ENCODE peak calls at places on chromosomes 6 and 20, in four cellular contexts. D is lower lobe of right lung, Q is stomach, P is aorta. A is an unnamed sample.

GRCh38 chr6:146357578-146358340 is 185.9 kb upstream of the RAB32 start:
- DNase-seq in P (no peak), D (no peak), Q (no peak), A (peak; percentile 54)

GRCh38 chr20:41142914-41143313 is 5.6 kb downstream of the PLCG1 start:
- DNase-seq in P (no peak), D (no peak), Q (no peak), A (no peak)

GRCh38 chr20:34530342-34530741 is 14.1 kb downstream of the DYNLRB1 start:
- DNase-seq in P (no peak), D (no peak), Q (no peak), A (peak; percentile 67)

GRCh38 chr20:46960536-46960935 is 65.9 kb downstream of the EYA2 start:
- DNase-seq in P (no peak), D (no peak), Q (no peak), A (no peak)

GRCh38 chr6:2158596-2159271 is 86.7 kb downstream of the GMDS start:
- DNase-seq in Q (no peak), P (no peak), D (no peak), A (no peak)

GRCh38 chr20:2133318-2134183 is 31.9 kb downstream of the STK35 start:
- DNase-seq in Q (no peak), P (peak; percentile 78), D (no peak), A (no peak)

GRCh38 chr6:167849846-167850459 is 23.2 kb downstream of the AFDN start:
- DNase-seq in Q (peak; percentile 54), P (no peak), D (no peak), A (no peak)

GRCh38 chr20:4813839-4814695 is 92.4 kb downstream of the PRND start:
- DNase-seq in D (no peak), P (no peak), Q (no peak), A (no peak)

GRCh38 chr6:111242452-111242851 is 155.1 kb downstream of the SLC16A10 start:
- DNase-seq in P (no peak), D (no peak), Q (no peak), A (no peak)

GRCh38 chr20:62430311-62430853 is 3.0 kb upstream of the RBBP8NL start:
- DNase-seq in D (no peak), P (no peak), Q (peak; percentile 60), A (no peak)

GRCh38 chr6:163602851-163603250 is 188.3 kb downstream of the QKI start:
- DNase-seq in Q (no peak), D (no peak), P (no peak), A (no peak)

GRCh38 chr6:36386495-36387439 is 702 bp downstream of the ETV7 start:
- DNase-seq in Q (peak; percentile 43), D (peak; percentile 63), P (peak; percentile 59), A (no peak)

GRCh38 chr20:11056414-11056813 is 382.6 kb upstream of the JAG1 start:
- DNase-seq in Q (no peak), P (no peak), D (no peak), A (no peak)

GRCh38 chr20:1364106-1364505 is 28.7 kb downstream of the FKBP1A start:
- DNase-seq in D (no peak), Q (no peak), P (no peak), A (no peak)

GRCh38 chr20:12383770-12384304 is 466.1 kb downstream of the BTBD3 start:
- DNase-seq in Q (no peak), P (no peak), D (no peak), A (no peak)

GRCh38 chr6:16514249-16514648 is 247.0 kb downstream of the ATXN1 start:
- DNase-seq in P (no peak), D (no peak), Q (no peak), A (no peak)

DNA sequence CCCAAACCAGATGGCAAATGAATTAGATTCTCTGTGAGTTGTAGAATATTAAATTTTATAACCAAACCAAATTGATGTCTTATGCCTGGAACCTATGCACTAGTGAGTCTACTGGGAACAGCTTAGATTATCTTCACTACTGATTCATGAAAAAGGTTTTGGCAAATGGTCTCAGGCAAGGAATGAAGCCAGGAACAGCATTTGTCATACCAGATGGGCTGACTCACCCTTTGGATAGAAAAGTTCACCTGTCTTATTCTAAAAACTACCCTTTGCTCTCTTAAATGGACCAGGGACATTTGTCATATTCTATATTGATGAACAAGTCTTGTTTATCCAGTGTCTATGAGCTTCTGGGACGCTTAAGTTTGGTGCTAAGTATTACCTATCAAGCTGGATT is 135.4 kb upstream of the ECI2 start:
- DNase-seq in Q (no peak), D (no peak), P (no peak), A (no peak)
- H3K4me3 ChIP-seq in Q (no peak overlapping the region), D (no peak overlapping the region), P (no peak overlapping the region), A (no peak overlapping the region)

DNA sequence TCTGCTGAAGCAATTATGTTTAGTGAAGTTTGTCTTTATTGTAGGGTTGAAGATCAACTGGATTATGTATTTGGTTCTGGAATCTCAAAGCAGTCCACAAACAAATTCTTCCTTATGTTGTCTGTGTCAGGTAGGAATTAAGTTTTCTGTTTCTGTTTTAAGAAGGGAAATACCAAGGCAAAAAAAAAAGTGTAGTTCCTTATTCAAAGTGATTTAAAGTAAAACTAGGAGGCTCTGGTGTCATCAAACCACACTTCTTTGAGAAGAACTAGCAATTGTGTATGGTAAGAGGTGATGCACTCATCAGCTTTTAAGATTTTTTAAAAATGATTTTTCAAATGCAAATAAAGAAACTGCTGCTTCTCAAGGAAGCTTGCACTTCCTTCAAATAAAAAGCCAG is 1.9 kb downstream of the FAM135A start:
- DNase-seq in D (no peak), P (no peak), Q (no peak), A (no peak)
- H3K4me3 ChIP-seq in D (no peak overlapping the region), P (no peak overlapping the region), Q (no peak overlapping the region), A (no peak overlapping the region)

GRCh38 chr6:157597461-157598312 is 216.7 kb downstream of the ZDHHC14 start:
- DNase-seq in P (peak; percentile 68), Q (peak; percentile 70), D (no peak), A (no peak)
- H3K4me3 ChIP-seq in P (no peak overlapping the region), Q (no peak overlapping the region), D (no peak overlapping the region), A (no peak overlapping the region)

GRCh38 chr6:90076471-90076870 is 182.2 kb downstream of the GJA10 start:
- DNase-seq in Q (no peak), P (no peak), D (no peak), A (no peak)

GRCh38 chr6:90082847-90083246 is 188.6 kb downstream of the GJA10 start:
- DNase-seq in P (no peak), Q (no peak), D (no peak), A (no peak)

GRCh38 chr6:90078513-90079289 is 184.4 kb downstream of the GJA10 start:
- DNase-seq in Q (no peak), D (no peak), P (no peak), A (no peak)

GRCh38 chr6:90080876-90081464 is 186.7 kb downstream of the GJA10 start:
- DNase-seq in D (no peak), P (no peak), Q (no peak), A (no peak)

DNA sequence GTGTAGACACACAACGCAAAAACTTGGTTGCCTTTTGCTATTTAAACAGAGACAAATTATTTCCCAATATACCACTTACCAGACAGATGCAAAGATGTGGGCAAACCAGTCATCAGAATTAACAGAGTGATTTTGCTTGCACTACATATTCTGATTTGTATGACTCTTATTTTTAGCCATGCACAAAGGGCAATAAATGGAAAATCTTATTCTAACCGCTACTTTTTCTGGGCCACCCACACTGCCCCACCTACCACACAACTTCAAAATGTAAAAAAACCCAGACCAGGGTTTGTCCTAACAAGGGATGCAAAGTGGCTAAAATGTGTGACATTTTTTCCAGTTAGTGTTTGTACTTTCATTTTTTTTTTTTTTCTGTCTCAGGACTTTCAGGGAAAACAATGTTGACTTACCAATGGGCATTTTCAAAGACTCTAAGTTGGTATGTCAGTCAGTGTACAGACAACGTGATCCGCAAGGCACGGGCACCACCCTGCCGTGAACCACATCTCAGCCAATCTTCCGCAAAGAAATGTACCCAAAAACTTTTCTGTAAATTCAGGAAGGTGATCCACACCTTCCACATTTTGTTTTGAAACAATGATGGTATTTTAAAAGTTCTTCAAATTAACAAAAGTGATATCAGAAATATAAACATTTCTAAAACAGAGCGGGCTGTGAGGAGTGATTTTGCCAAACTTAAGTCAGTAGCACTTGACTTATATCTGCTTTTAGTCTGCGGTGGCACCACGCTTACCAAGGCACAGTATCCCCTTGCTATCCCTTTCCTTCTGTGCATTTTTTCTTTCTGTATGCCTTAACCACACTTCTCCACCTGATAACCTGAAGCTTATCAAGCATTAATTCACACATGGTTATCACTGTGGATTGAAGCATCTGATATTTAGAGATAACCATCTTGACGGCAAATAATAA is 185.6 kb downstream of the GJA10 start:
- DNase-seq in P (no peak), Q (no peak), D (no peak), A (no peak)
- H3K4me3 ChIP-seq in P (no peak overlapping the region), Q (no peak overlapping the region), D (no peak overlapping the region), A (no peak overlapping the region)

DNA sequence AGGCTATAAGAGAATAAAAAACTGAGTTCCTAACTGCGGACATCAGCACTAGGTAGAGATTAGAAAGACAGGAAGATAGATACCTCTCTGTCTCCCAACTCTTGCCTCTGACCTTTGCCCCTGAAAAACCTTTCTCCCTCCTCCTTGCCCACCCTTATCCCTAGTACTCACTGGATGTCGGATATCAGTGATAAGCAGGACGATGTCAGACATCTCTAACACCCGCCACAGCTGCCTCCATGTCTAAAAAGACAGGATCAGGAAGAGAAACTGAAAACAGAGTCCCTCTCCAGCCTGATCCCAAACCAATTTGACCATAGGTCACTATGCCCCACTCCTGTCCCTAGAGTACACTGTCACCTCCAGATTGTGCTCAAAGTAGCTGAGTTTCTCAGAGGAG is 1.9 kb downstream of the GNL1 start:
- DNase-seq in D (no peak), P (no peak), Q (no peak), A (no peak)
- H3K4me3 ChIP-seq in D (peak overlapping the region; percentile 92), P (no peak overlapping the region), Q (no peak overlapping the region), A (no peak overlapping the region)

GRCh38 chr6:136550330-136551071 is at the start of gene MAP7:
- DNase-seq in Q (peak; percentile 94), P (peak; percentile 70), D (peak; percentile 92), A (peak; percentile 92)
- H3K4me3 ChIP-seq in Q (peak within 1 kb of the TSS; percentile 73), P (peak within 1 kb of the TSS; percentile 56), D (peak within 1 kb of the TSS; percentile 68), A (peak within 1 kb of the TSS; percentile 88)

DNA sequence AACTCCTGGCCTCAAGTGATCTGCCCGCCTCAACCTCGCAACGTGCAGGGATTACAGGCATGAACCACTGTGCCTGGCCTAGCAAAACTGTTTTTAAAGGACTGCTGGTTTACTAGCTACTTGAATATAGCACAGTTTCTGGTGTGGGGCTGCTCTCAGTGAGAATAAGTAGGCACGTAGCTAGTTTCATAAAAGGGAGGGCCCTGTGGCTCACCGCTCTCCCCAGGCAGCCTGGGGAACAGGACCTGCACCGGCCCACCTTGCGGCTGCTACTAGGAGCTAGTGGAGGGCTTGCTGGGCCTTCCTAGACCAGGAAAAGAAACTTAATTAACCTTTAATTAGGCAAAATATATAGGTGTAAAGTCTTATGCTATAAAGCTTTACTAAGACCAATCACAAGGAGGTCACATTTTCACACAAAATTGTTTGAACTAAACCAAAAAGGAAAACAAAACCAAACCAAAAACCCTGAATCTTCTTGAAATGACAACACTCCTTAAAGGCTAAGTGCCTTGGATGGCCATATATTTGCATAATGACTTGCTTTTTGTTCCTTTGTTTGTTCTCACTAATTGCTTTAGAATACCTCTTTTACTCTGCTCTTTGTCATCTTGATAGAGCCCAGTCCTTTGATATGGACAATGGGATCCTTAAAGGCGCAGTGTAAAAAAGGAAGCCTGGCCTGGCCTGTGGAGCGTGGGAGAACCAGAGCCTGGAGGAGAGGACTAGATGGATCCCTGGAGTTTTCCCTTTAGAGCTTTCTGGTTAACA is 69.5 kb upstream of the SAMD5 start:
- DNase-seq in P (no peak), Q (no peak), D (no peak), A (no peak)
- H3K4me3 ChIP-seq in P (no peak overlapping the region), Q (no peak overlapping the region), D (no peak overlapping the region), A (no peak overlapping the region)